ENCODE peak calls at places on chromosomes 16 and 17, in ten cellular contexts. One of them, this sample, is unnamed.

GRCh38 chr16:81261049-81261648 is 22.7 kb downstream of the BCO1 start:
- DNase-seq in IMR-90: no peak
- DNase-seq in ovary: no peak
- DNase-seq in mammary epithelial cell: no peak
- DNase-seq in cardiac muscle cell: no peak
- DNase-seq in brain microvascular endothelial cell: no peak
- DNase-seq in gastrocnemius medialis: no peak
- DNase-seq in CD4-positive, alpha-beta T cell: no peak
- DNase-seq in hepatocyte: no peak
- DNase-seq in pancreas: no peak
- DNase-seq in this sample: peak

GRCh38 chr16:64866026-64866425 is 255.8 kb downstream of the CDH11 start:
- DNase-seq in hepatocyte: no peak
- DNase-seq in ovary: no peak
- DNase-seq in mammary epithelial cell: no peak
- DNase-seq in pancreas: no peak
- DNase-seq in IMR-90: peak
- DNase-seq in brain microvascular endothelial cell: peak
- DNase-seq in cardiac muscle cell: no peak
- DNase-seq in CD4-positive, alpha-beta T cell: no peak
- DNase-seq in gastrocnemius medialis: no peak
- DNase-seq in this sample: no peak

GRCh38 chr16:87461466-87461975 is 31.3 kb downstream of the ZCCHC14 start:
- DNase-seq in mammary epithelial cell: peak
- DNase-seq in hepatocyte: peak
- DNase-seq in ovary: peak
- DNase-seq in pancreas: peak
- DNase-seq in IMR-90: no peak
- DNase-seq in cardiac muscle cell: peak
- DNase-seq in gastrocnemius medialis: peak
- DNase-seq in brain microvascular endothelial cell: no peak
- DNase-seq in CD4-positive, alpha-beta T cell: no peak
- DNase-seq in this sample: peak

GRCh38 chr16:2148714-2149629 is 547 bp downstream of the RAB26 start:
- DNase-seq in mammary epithelial cell: peak
- DNase-seq in CD4-positive, alpha-beta T cell: no peak
- DNase-seq in ovary: no peak
- DNase-seq in hepatocyte: peak
- DNase-seq in cardiac muscle cell: no peak
- DNase-seq in gastrocnemius medialis: no peak
- DNase-seq in IMR-90: no peak
- DNase-seq in brain microvascular endothelial cell: no peak
- DNase-seq in pancreas: peak
- DNase-seq in this sample: peak

GRCh38 chr17:68319420-68320162 is 28.3 kb downstream of the ARSG start:
- DNase-seq in gastrocnemius medialis: peak
- DNase-seq in brain microvascular endothelial cell: no peak
- DNase-seq in IMR-90: no peak
- DNase-seq in cardiac muscle cell: no peak
- DNase-seq in CD4-positive, alpha-beta T cell: no peak
- DNase-seq in ovary: no peak
- DNase-seq in hepatocyte: no peak
- DNase-seq in pancreas: no peak
- DNase-seq in mammary epithelial cell: no peak
- DNase-seq in this sample: peak

GRCh38 chr16:58049697-58050185 is 24.2 kb downstream of the MMP15 start:
- DNase-seq in gastrocnemius medialis: no peak
- DNase-seq in cardiac muscle cell: peak
- DNase-seq in IMR-90: no peak
- DNase-seq in ovary: no peak
- DNase-seq in brain microvascular endothelial cell: no peak
- DNase-seq in CD4-positive, alpha-beta T cell: no peak
- DNase-seq in mammary epithelial cell: no peak
- DNase-seq in pancreas: no peak
- DNase-seq in hepatocyte: no peak
- DNase-seq in this sample: peak

GRCh38 chr17:68334393-68334792 is 43.1 kb downstream of the ARSG start:
- DNase-seq in pancreas: no peak
- DNase-seq in brain microvascular endothelial cell: no peak
- DNase-seq in cardiac muscle cell: no peak
- DNase-seq in IMR-90: no peak
- DNase-seq in hepatocyte: no peak
- DNase-seq in mammary epithelial cell: no peak
- DNase-seq in CD4-positive, alpha-beta T cell: no peak
- DNase-seq in gastrocnemius medialis: no peak
- DNase-seq in ovary: no peak
- DNase-seq in this sample: no peak

GRCh38 chr17:78993241-78993956 is 13.7 kb upstream of the LGALS3BP start:
- DNase-seq in mammary epithelial cell: no peak
- DNase-seq in cardiac muscle cell: peak
- DNase-seq in CD4-positive, alpha-beta T cell: peak
- DNase-seq in brain microvascular endothelial cell: peak
- DNase-seq in gastrocnemius medialis: no peak
- DNase-seq in hepatocyte: peak
- DNase-seq in pancreas: peak
- DNase-seq in IMR-90: peak
- DNase-seq in ovary: peak
- DNase-seq in this sample: peak

GRCh38 chr16:296806-297510 is 14.0 kb downstream of the PDIA2 start:
- DNase-seq in cardiac muscle cell: no peak
- DNase-seq in CD4-positive, alpha-beta T cell: no peak
- DNase-seq in ovary: no peak
- DNase-seq in gastrocnemius medialis: no peak
- DNase-seq in mammary epithelial cell: no peak
- DNase-seq in hepatocyte: no peak
- DNase-seq in IMR-90: no peak
- DNase-seq in pancreas: no peak
- DNase-seq in brain microvascular endothelial cell: no peak
- DNase-seq in this sample: no peak

GRCh38 chr17:14672830-14673229 is 371.9 kb downstream of the HS3ST3B1 start:
- DNase-seq in mammary epithelial cell: peak
- DNase-seq in pancreas: peak
- DNase-seq in gastrocnemius medialis: no peak
- DNase-seq in brain microvascular endothelial cell: peak
- DNase-seq in IMR-90: peak
- DNase-seq in hepatocyte: peak
- DNase-seq in CD4-positive, alpha-beta T cell: no peak
- DNase-seq in ovary: no peak
- DNase-seq in cardiac muscle cell: peak
- DNase-seq in this sample: peak

GRCh38 chr17:51907041-51907440 is 251.5 kb downstream of the CA10 start:
- DNase-seq in IMR-90: no peak
- DNase-seq in hepatocyte: no peak
- DNase-seq in brain microvascular endothelial cell: no peak
- DNase-seq in mammary epithelial cell: no peak
- DNase-seq in CD4-positive, alpha-beta T cell: no peak
- DNase-seq in pancreas: no peak
- DNase-seq in cardiac muscle cell: no peak
- DNase-seq in ovary: no peak
- DNase-seq in gastrocnemius medialis: no peak
- DNase-seq in this sample: no peak

GRCh38 chr17:10349403-10349802 is 23.4 kb downstream of the MYH13 start:
- DNase-seq in brain microvascular endothelial cell: no peak
- DNase-seq in mammary epithelial cell: no peak
- DNase-seq in CD4-positive, alpha-beta T cell: no peak
- DNase-seq in hepatocyte: no peak
- DNase-seq in ovary: no peak
- DNase-seq in pancreas: no peak
- DNase-seq in IMR-90: no peak
- DNase-seq in cardiac muscle cell: no peak
- DNase-seq in gastrocnemius medialis: no peak
- DNase-seq in this sample: peak

GRCh38 chr17:28747046-28747691 is 3.4 kb downstream of the TRAF4 start:
- DNase-seq in CD4-positive, alpha-beta T cell: no peak
- DNase-seq in ovary: peak
- DNase-seq in IMR-90: no peak
- DNase-seq in gastrocnemius medialis: no peak
- DNase-seq in cardiac muscle cell: no peak
- DNase-seq in hepatocyte: peak
- DNase-seq in mammary epithelial cell: peak
- DNase-seq in brain microvascular endothelial cell: no peak
- DNase-seq in pancreas: peak
- DNase-seq in this sample: peak

GRCh38 chr17:1158879-1159278 is 20.9 kb downstream of the ABR start:
- DNase-seq in mammary epithelial cell: no peak
- DNase-seq in pancreas: no peak
- DNase-seq in hepatocyte: no peak
- DNase-seq in gastrocnemius medialis: no peak
- DNase-seq in IMR-90: peak
- DNase-seq in ovary: no peak
- DNase-seq in cardiac muscle cell: no peak
- DNase-seq in CD4-positive, alpha-beta T cell: no peak
- DNase-seq in brain microvascular endothelial cell: peak
- DNase-seq in this sample: no peak

GRCh38 chr16:49936791-49937190 is 80.9 kb upstream of the ZNF423 start:
- DNase-seq in mammary epithelial cell: no peak
- DNase-seq in hepatocyte: no peak
- DNase-seq in gastrocnemius medialis: no peak
- DNase-seq in cardiac muscle cell: no peak
- DNase-seq in IMR-90: no peak
- DNase-seq in ovary: no peak
- DNase-seq in brain microvascular endothelial cell: no peak
- DNase-seq in pancreas: no peak
- DNase-seq in CD4-positive, alpha-beta T cell: no peak
- DNase-seq in this sample: no peak
- H3K27ac ChIP-seq in mammary epithelial cell: no peak
- H3K27ac ChIP-seq in hepatocyte: no peak
- H3K27ac ChIP-seq in gastrocnemius medialis: no peak
- H3K27ac ChIP-seq in cardiac muscle cell: no peak
- H3K27ac ChIP-seq in IMR-90: no peak
- H3K27ac ChIP-seq in ovary: no peak
- H3K27ac ChIP-seq in brain microvascular endothelial cell: no peak
- H3K27ac ChIP-seq in pancreas: no peak
- H3K27ac ChIP-seq in CD4-positive, alpha-beta T cell: no peak
- H3K27ac ChIP-seq in this sample: no peak

DNA sequence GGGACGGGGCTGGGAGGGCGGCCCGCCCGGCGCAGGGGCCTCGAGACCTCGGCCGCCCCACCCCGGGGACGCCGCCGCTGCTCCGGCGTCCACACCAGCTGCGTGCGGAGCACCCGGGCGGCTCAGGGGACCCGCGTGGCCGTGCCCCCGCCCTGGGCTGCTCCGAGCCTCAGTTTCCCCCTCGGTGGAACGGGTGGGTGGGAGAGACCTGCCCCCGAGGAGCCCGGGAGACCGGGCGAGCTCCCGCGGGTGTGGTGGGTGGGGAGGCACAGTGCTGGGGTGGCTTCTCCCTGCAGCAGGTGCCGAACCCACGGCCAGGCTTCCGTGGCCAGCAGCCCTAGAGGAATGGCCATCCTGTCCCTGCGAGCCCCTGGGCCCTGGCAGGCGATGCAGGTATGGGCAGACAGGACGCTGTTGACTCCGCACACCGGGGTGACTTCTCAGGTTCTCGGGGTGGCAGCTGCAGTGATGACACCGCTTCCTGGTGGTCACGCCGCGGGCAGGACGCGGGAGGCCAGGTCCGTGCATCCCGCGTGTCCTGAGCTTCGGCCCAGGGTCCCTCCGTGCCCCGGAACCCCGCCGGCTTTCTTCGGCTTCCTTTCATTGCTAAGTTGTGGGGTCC is 677 bp downstream of the DEF8 start:
- DNase-seq in brain microvascular endothelial cell: no peak
- DNase-seq in ovary: no peak
- DNase-seq in hepatocyte: no peak
- DNase-seq in gastrocnemius medialis: no peak
- DNase-seq in pancreas: no peak
- DNase-seq in IMR-90: no peak
- DNase-seq in mammary epithelial cell: no peak
- DNase-seq in CD4-positive, alpha-beta T cell: no peak
- DNase-seq in cardiac muscle cell: no peak
- DNase-seq in this sample: peak
- H3K27ac ChIP-seq in brain microvascular endothelial cell: no peak
- H3K27ac ChIP-seq in ovary: no peak
- H3K27ac ChIP-seq in hepatocyte: no peak
- H3K27ac ChIP-seq in gastrocnemius medialis: peak
- H3K27ac ChIP-seq in pancreas: no peak
- H3K27ac ChIP-seq in IMR-90: no peak
- H3K27ac ChIP-seq in mammary epithelial cell: no peak
- H3K27ac ChIP-seq in CD4-positive, alpha-beta T cell: no peak
- H3K27ac ChIP-seq in cardiac muscle cell: no peak
- H3K27ac ChIP-seq in this sample: no peak

GRCh38 chr17:17157041-17157440 is 49.1 kb downstream of the PLD6 start:
- DNase-seq in mammary epithelial cell: no peak
- DNase-seq in IMR-90: no peak
- DNase-seq in gastrocnemius medialis: no peak
- DNase-seq in CD4-positive, alpha-beta T cell: no peak
- DNase-seq in brain microvascular endothelial cell: no peak
- DNase-seq in cardiac muscle cell: no peak
- DNase-seq in ovary: no peak
- DNase-seq in pancreas: no peak
- DNase-seq in hepatocyte: no peak
- DNase-seq in this sample: no peak
- H3K27ac ChIP-seq in mammary epithelial cell: peak
- H3K27ac ChIP-seq in IMR-90: no peak
- H3K27ac ChIP-seq in gastrocnemius medialis: peak
- H3K27ac ChIP-seq in CD4-positive, alpha-beta T cell: no peak
- H3K27ac ChIP-seq in brain microvascular endothelial cell: peak
- H3K27ac ChIP-seq in cardiac muscle cell: no peak
- H3K27ac ChIP-seq in ovary: no peak
- H3K27ac ChIP-seq in pancreas: no peak
- H3K27ac ChIP-seq in hepatocyte: no peak
- H3K27ac ChIP-seq in this sample: no peak

GRCh38 chr17:27543464-27543856 is 87.2 kb downstream of the KSR1 start:
- DNase-seq in gastrocnemius medialis: no peak
- DNase-seq in IMR-90: no peak
- DNase-seq in cardiac muscle cell: no peak
- DNase-seq in ovary: no peak
- DNase-seq in mammary epithelial cell: no peak
- DNase-seq in brain microvascular endothelial cell: no peak
- DNase-seq in CD4-positive, alpha-beta T cell: no peak
- DNase-seq in hepatocyte: no peak
- DNase-seq in pancreas: no peak
- DNase-seq in this sample: no peak

GRCh38 chr17:27543958-27544349 is 87.0 kb upstream of the LGALS9 start:
- DNase-seq in gastrocnemius medialis: no peak
- DNase-seq in ovary: no peak
- DNase-seq in CD4-positive, alpha-beta T cell: no peak
- DNase-seq in pancreas: no peak
- DNase-seq in hepatocyte: no peak
- DNase-seq in IMR-90: no peak
- DNase-seq in cardiac muscle cell: no peak
- DNase-seq in brain microvascular endothelial cell: no peak
- DNase-seq in mammary epithelial cell: no peak
- DNase-seq in this sample: no peak

GRCh38 chr17:27542841-27543463 is 86.7 kb downstream of the KSR1 start:
- DNase-seq in mammary epithelial cell: no peak
- DNase-seq in ovary: no peak
- DNase-seq in pancreas: no peak
- DNase-seq in IMR-90: no peak
- DNase-seq in CD4-positive, alpha-beta T cell: no peak
- DNase-seq in brain microvascular endothelial cell: no peak
- DNase-seq in cardiac muscle cell: no peak
- DNase-seq in gastrocnemius medialis: no peak
- DNase-seq in hepatocyte: no peak
- DNase-seq in this sample: no peak

GRCh38 chr17:27545562-27546229 is 85.3 kb upstream of the LGALS9 start:
- DNase-seq in cardiac muscle cell: no peak
- DNase-seq in gastrocnemius medialis: no peak
- DNase-seq in mammary epithelial cell: no peak
- DNase-seq in ovary: no peak
- DNase-seq in pancreas: peak
- DNase-seq in IMR-90: peak
- DNase-seq in CD4-positive, alpha-beta T cell: no peak
- DNase-seq in brain microvascular endothelial cell: no peak
- DNase-seq in hepatocyte: no peak
- DNase-seq in this sample: peak

GRCh38 chr17:27544350-27545131 is 86.4 kb upstream of the LGALS9 start:
- DNase-seq in gastrocnemius medialis: no peak
- DNase-seq in brain microvascular endothelial cell: no peak
- DNase-seq in hepatocyte: no peak
- DNase-seq in IMR-90: peak
- DNase-seq in pancreas: no peak
- DNase-seq in CD4-positive, alpha-beta T cell: no peak
- DNase-seq in ovary: no peak
- DNase-seq in cardiac muscle cell: no peak
- DNase-seq in mammary epithelial cell: peak
- DNase-seq in this sample: peak
- H3K27ac ChIP-seq in gastrocnemius medialis: no peak
- H3K27ac ChIP-seq in brain microvascular endothelial cell: no peak
- H3K27ac ChIP-seq in hepatocyte: peak
- H3K27ac ChIP-seq in IMR-90: no peak
- H3K27ac ChIP-seq in pancreas: peak
- H3K27ac ChIP-seq in CD4-positive, alpha-beta T cell: no peak
- H3K27ac ChIP-seq in ovary: no peak
- H3K27ac ChIP-seq in cardiac muscle cell: no peak
- H3K27ac ChIP-seq in mammary epithelial cell: no peak
- H3K27ac ChIP-seq in this sample: no peak

This sample was measured in endodermal cell.